ENCODE peak calls at places on chromosomes 1 and 21, in five cellular contexts. One of them, this sample, is unnamed.

GRCh38 chr1:206591236-206591635 is 21.0 kb downstream of the EIF2D start:
- DNase-seq in neuronal stem cell: no peak
- DNase-seq in mesendoderm: no peak
- DNase-seq in H1: no peak
- DNase-seq in IMR-90: no peak
- DNase-seq in this sample: no peak

GRCh38 chr1:231931146-231931545 is 304.6 kb downstream of the DISC1 start:
- DNase-seq in neuronal stem cell: no peak
- DNase-seq in mesendoderm: no peak
- DNase-seq in H1: no peak
- DNase-seq in IMR-90: no peak
- DNase-seq in this sample: no peak

GRCh38 chr1:61836649-61837048 is 94.4 kb downstream of the PATJ start:
- DNase-seq in IMR-90: no peak
- DNase-seq in mesendoderm: no peak
- DNase-seq in neuronal stem cell: no peak
- DNase-seq in H1: no peak
- DNase-seq in this sample: no peak

GRCh38 chr1:59046730-59047157 is 250.2 kb upstream of the FGGY start:
- DNase-seq in mesendoderm: peak
- DNase-seq in H1: no peak
- DNase-seq in neuronal stem cell: no peak
- DNase-seq in IMR-90: peak
- DNase-seq in this sample: no peak

GRCh38 chr21:36747815-36748381 is 49.0 kb downstream of the SIM2 start:
- DNase-seq in IMR-90: peak
- DNase-seq in neuronal stem cell: peak
- DNase-seq in mesendoderm: peak
- DNase-seq in H1: peak
- DNase-seq in this sample: peak

GRCh38 chr1:227793948-227794812 is 21.3 kb upstream of the PRSS38 start:
- DNase-seq in neuronal stem cell: peak
- DNase-seq in mesendoderm: peak
- DNase-seq in IMR-90: peak
- DNase-seq in H1: peak
- DNase-seq in this sample: peak

GRCh38 chr1:185396126-185396525 is 79.1 kb upstream of the IVNS1ABP start:
- DNase-seq in IMR-90: no peak
- DNase-seq in neuronal stem cell: no peak
- DNase-seq in mesendoderm: no peak
- DNase-seq in H1: no peak
- DNase-seq in this sample: no peak

GRCh38 chr1:227068883-227069282 is 128.8 kb downstream of the COQ8A start:
- DNase-seq in H1: no peak
- DNase-seq in neuronal stem cell: no peak
- DNase-seq in IMR-90: peak
- DNase-seq in mesendoderm: no peak
- DNase-seq in this sample: no peak

DNA sequence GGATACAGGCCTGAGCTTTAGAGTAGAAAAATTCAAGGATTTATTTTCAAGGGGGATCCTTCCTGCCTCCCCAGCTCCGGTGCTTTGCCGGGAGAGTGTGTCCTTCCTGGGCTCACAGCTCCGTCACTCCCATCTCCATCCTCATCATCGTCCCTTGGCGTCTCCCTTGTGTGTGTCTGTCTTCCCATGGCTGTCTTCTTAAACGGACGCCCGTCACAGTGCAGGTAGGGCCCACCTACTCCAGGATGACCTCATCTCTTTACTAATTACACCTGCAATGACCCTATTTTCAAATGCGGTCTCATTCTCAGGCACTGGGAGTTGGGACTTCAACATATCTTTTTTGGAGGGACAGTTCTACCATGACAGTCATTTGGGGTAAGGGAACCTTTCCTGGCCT is 320.3 kb upstream of the C1orf174 start:
- DNase-seq in IMR-90: no peak
- DNase-seq in H1: no peak
- DNase-seq in neuronal stem cell: no peak
- DNase-seq in mesendoderm: no peak
- DNase-seq in this sample: no peak
- H2AK5ac ChIP-seq in IMR-90: no peak
- H2AK5ac ChIP-seq in H1: no peak
- H2AK5ac ChIP-seq in neuronal stem cell: no peak
- H2AK5ac ChIP-seq in mesendoderm: no peak
- H2AK5ac ChIP-seq in this sample: no peak

GRCh38 chr1:229194096-229194495 is 76.8 kb upstream of the RAB4A start:
- DNase-seq in H1: no peak
- DNase-seq in neuronal stem cell: no peak
- DNase-seq in IMR-90: no peak
- DNase-seq in mesendoderm: no peak
- DNase-seq in this sample: no peak
- H2AK5ac ChIP-seq in H1: no peak
- H2AK5ac ChIP-seq in neuronal stem cell: no peak
- H2AK5ac ChIP-seq in IMR-90: no peak
- H2AK5ac ChIP-seq in mesendoderm: no peak
- H2AK5ac ChIP-seq in this sample: no peak

GRCh38 chr1:200862713-200863415 is 9.9 kb upstream of the GPR25 start:
- DNase-seq in neuronal stem cell: no peak
- DNase-seq in mesendoderm: no peak
- DNase-seq in H1: no peak
- DNase-seq in IMR-90: no peak
- DNase-seq in this sample: no peak

GRCh38 chr1:200866521-200866920 is 6.3 kb upstream of the GPR25 start:
- DNase-seq in mesendoderm: peak
- DNase-seq in IMR-90: peak
- DNase-seq in neuronal stem cell: no peak
- DNase-seq in H1: peak
- DNase-seq in this sample: no peak

GRCh38 chr1:200869376-200869752 is 3.4 kb upstream of the GPR25 start:
- DNase-seq in H1: no peak
- DNase-seq in mesendoderm: no peak
- DNase-seq in IMR-90: no peak
- DNase-seq in neuronal stem cell: no peak
- DNase-seq in this sample: no peak

GRCh38 chr1:200869753-200870391 is 2.9 kb upstream of the GPR25 start:
- DNase-seq in neuronal stem cell: no peak
- DNase-seq in H1: no peak
- DNase-seq in IMR-90: no peak
- DNase-seq in mesendoderm: no peak
- DNase-seq in this sample: no peak

DNA sequence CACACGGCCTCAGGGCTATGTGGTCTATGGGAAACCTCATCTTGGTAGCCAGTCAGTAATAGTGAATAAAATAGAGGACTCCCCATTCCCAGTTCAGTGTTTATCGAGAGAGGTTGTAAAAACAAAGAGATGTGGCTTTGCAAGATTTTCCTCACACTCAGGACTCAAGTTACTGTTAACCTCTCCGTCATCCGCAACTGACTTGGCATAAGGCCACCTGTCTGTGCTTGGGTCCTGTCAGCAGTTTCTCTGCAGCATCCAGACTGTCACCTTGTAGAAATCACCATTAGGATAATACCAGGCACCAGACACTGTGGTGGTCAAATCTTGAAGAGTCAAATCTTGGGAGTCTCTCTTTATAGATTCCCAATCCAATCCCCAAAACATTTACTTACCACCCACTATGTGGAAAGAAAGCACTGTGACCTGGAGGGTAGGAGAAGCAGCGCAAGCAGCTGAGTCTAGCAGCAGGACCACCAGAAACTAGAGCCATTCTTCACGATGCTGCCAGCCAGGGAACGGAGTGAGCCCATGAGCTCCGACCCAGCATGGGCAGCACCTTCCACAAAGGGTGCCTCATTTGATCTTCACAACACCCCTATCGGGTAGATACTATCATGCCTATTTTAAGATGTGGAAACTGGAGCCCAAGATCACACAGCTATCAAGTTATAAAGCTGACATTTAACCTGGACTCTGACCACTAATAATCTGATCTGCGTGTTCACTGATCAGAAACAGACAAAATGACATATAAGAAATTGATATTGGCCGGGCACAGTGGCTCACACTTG is 5.6 kb upstream of the GPR25 start:
- DNase-seq in IMR-90: peak
- DNase-seq in H1: peak
- DNase-seq in neuronal stem cell: no peak
- DNase-seq in mesendoderm: no peak
- DNase-seq in this sample: no peak
- H2AK5ac ChIP-seq in IMR-90: no peak
- H2AK5ac ChIP-seq in H1: no peak
- H2AK5ac ChIP-seq in neuronal stem cell: no peak
- H2AK5ac ChIP-seq in mesendoderm: no peak
- H2AK5ac ChIP-seq in this sample: no peak

GRCh38 chr21:42542196-42542595 is 28.5 kb downstream of the SLC37A1 start:
- DNase-seq in IMR-90: no peak
- DNase-seq in mesendoderm: no peak
- DNase-seq in neuronal stem cell: no peak
- DNase-seq in H1: no peak
- DNase-seq in this sample: no peak
- H2AK5ac ChIP-seq in IMR-90: no peak
- H2AK5ac ChIP-seq in mesendoderm: no peak
- H2AK5ac ChIP-seq in neuronal stem cell: no peak
- H2AK5ac ChIP-seq in H1: no peak
- H2AK5ac ChIP-seq in this sample: no peak

GRCh38 chr1:23421343-23421742 is 3.2 kb downstream of the TCEA3 start:
- DNase-seq in neuronal stem cell: no peak
- DNase-seq in IMR-90: no peak
- DNase-seq in mesendoderm: no peak
- DNase-seq in H1: no peak
- DNase-seq in this sample: no peak

GRCh38 chr1:23417570-23417969 is 7.0 kb downstream of the TCEA3 start:
- DNase-seq in IMR-90: no peak
- DNase-seq in mesendoderm: no peak
- DNase-seq in neuronal stem cell: no peak
- DNase-seq in H1: no peak
- DNase-seq in this sample: no peak

GRCh38 chr1:23416964-23417363 is 7.6 kb downstream of the TCEA3 start:
- DNase-seq in mesendoderm: no peak
- DNase-seq in IMR-90: no peak
- DNase-seq in H1: no peak
- DNase-seq in neuronal stem cell: no peak
- DNase-seq in this sample: no peak

GRCh38 chr1:23420778-23421177 is 3.8 kb downstream of the TCEA3 start:
- DNase-seq in IMR-90: no peak
- DNase-seq in mesendoderm: no peak
- DNase-seq in H1: no peak
- DNase-seq in neuronal stem cell: no peak
- DNase-seq in this sample: no peak

GRCh38 chr1:23419180-23419579 is 5.4 kb downstream of the TCEA3 start:
- DNase-seq in H1: peak
- DNase-seq in IMR-90: no peak
- DNase-seq in mesendoderm: peak
- DNase-seq in neuronal stem cell: no peak
- DNase-seq in this sample: peak
- H2AK5ac ChIP-seq in H1: no peak
- H2AK5ac ChIP-seq in IMR-90: peak
- H2AK5ac ChIP-seq in mesendoderm: no peak
- H2AK5ac ChIP-seq in neuronal stem cell: no peak
- H2AK5ac ChIP-seq in this sample: no peak

GRCh38 chr1:95068956-95069710 is 3.6 kb downstream of the ALG14 start:
- DNase-seq in mesendoderm: peak
- DNase-seq in IMR-90: no peak
- DNase-seq in neuronal stem cell: no peak
- DNase-seq in H1: no peak
- DNase-seq in this sample: no peak
- H2AK5ac ChIP-seq in mesendoderm: no peak
- H2AK5ac ChIP-seq in IMR-90: no peak
- H2AK5ac ChIP-seq in neuronal stem cell: no peak
- H2AK5ac ChIP-seq in H1: no peak
- H2AK5ac ChIP-seq in this sample: no peak

DNA sequence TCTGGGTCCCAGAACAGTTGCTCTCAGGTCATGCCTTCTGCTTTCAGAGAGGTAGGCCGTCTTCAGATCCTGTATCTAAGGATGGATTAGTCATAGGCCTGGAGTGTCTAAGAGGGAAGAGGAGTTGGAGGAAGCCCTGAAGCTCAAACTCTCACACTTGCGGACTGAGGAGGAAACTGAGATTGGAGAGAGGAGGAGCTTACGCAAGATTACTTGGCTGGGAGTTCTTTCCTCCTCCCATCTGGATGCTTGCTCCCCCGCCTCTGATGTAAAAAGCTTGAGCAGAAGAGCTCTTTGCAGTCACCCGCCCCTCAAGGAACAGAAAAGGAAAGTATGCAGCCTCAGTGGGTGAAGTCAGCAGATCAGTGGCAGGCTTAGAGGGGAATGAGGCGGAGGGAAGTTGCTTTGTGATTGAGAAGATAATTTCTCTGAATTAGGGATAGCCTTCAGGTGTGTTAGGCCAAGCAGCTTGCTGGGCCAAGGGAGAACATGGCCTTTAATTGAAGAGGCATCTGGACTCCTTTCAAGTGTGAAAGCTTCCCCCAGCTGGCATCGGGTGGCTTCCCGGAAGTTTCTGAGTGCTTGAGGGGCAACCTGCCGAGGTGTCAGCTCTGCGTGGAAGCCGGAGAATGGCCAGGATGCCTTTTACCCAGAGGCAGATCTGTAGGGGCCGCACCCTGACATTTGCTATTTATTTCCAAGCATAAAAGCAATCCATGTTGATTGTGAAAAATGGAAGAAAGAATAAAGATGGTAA is 6.6 kb downstream of the ADORA1 start:
- DNase-seq in IMR-90: peak
- DNase-seq in neuronal stem cell: no peak
- DNase-seq in mesendoderm: peak
- DNase-seq in H1: peak
- DNase-seq in this sample: no peak
- H2AK5ac ChIP-seq in IMR-90: no peak
- H2AK5ac ChIP-seq in neuronal stem cell: no peak
- H2AK5ac ChIP-seq in mesendoderm: no peak
- H2AK5ac ChIP-seq in H1: no peak
- H2AK5ac ChIP-seq in this sample: no peak

GRCh38 chr1:234748066-234748465 is 138.1 kb upstream of the IRF2BP2 start:
- DNase-seq in H1: no peak
- DNase-seq in IMR-90: no peak
- DNase-seq in neuronal stem cell: no peak
- DNase-seq in mesendoderm: no peak
- DNase-seq in this sample: no peak
- H2AK5ac ChIP-seq in H1: no peak
- H2AK5ac ChIP-seq in IMR-90: no peak
- H2AK5ac ChIP-seq in neuronal stem cell: no peak
- H2AK5ac ChIP-seq in mesendoderm: no peak
- H2AK5ac ChIP-seq in this sample: no peak

This sample was measured in H9.